ENCODE peak calls at places on chromosomes 5 and 9, in ten cellular contexts. One of them, this sample, is unnamed.
A peak's percentile ranks its signal among the peaks of the same experiment; 100 is the strongest.

GRCh38 chr5:14351086-14351661 is 208.0 kb downstream of the TRIO start:
- DNase-seq in heart left ventricle: no peak
- DNase-seq in fibroblast of lung: no peak
- DNase-seq in cardiac muscle cell: no peak
- DNase-seq in tibial artery: no peak
- DNase-seq in H9: no peak
- DNase-seq in HCT116: no peak
- DNase-seq in esophagus squamous epithelium: no peak
- DNase-seq in A673: no peak
- DNase-seq in transverse colon: no peak
- DNase-seq in this sample: no peak

GRCh38 chr5:5658226-5658625 is 235.7 kb downstream of the ICE1 start:
- DNase-seq in transverse colon: peak; percentile 16
- DNase-seq in esophagus squamous epithelium: no peak
- DNase-seq in heart left ventricle: peak; percentile 74
- DNase-seq in cardiac muscle cell: peak; percentile 77
- DNase-seq in fibroblast of lung: peak; percentile 44
- DNase-seq in tibial artery: peak; percentile 86
- DNase-seq in A673: no peak
- DNase-seq in HCT116: no peak
- DNase-seq in H9: no peak
- DNase-seq in this sample: no peak

GRCh38 chr5:110159202-110159601 is 469.5 kb downstream of the MAN2A1 start:
- DNase-seq in transverse colon: no peak
- DNase-seq in HCT116: no peak
- DNase-seq in heart left ventricle: no peak
- DNase-seq in H9: no peak
- DNase-seq in fibroblast of lung: peak; percentile 78
- DNase-seq in A673: no peak
- DNase-seq in esophagus squamous epithelium: no peak
- DNase-seq in cardiac muscle cell: peak; percentile 38
- DNase-seq in tibial artery: no peak
- DNase-seq in this sample: peak; percentile 58

GRCh38 chr5:88384901-88385300 is 116.3 kb upstream of the TMEM161B start:
- DNase-seq in esophagus squamous epithelium: no peak
- DNase-seq in H9: no peak
- DNase-seq in HCT116: no peak
- DNase-seq in tibial artery: no peak
- DNase-seq in fibroblast of lung: no peak
- DNase-seq in heart left ventricle: no peak
- DNase-seq in cardiac muscle cell: no peak
- DNase-seq in A673: no peak
- DNase-seq in transverse colon: no peak
- DNase-seq in this sample: no peak

GRCh38 chr5:153670081-153670480 is 179.6 kb downstream of the GRIA1 start:
- DNase-seq in A673: no peak
- DNase-seq in fibroblast of lung: no peak
- DNase-seq in heart left ventricle: no peak
- DNase-seq in cardiac muscle cell: no peak
- DNase-seq in esophagus squamous epithelium: no peak
- DNase-seq in transverse colon: no peak
- DNase-seq in HCT116: no peak
- DNase-seq in H9: no peak
- DNase-seq in tibial artery: no peak
- DNase-seq in this sample: peak; percentile 71

GRCh38 chr5:110306650-110307049 is 419.8 kb downstream of the TMEM232 start:
- DNase-seq in A673: no peak
- DNase-seq in esophagus squamous epithelium: no peak
- DNase-seq in cardiac muscle cell: no peak
- DNase-seq in transverse colon: no peak
- DNase-seq in fibroblast of lung: no peak
- DNase-seq in H9: no peak
- DNase-seq in tibial artery: no peak
- DNase-seq in heart left ventricle: no peak
- DNase-seq in HCT116: no peak
- DNase-seq in this sample: no peak

GRCh38 chr5:71013575-71013974 is 11.6 kb downstream of the NAIP start:
- DNase-seq in esophagus squamous epithelium: no peak
- DNase-seq in tibial artery: no peak
- DNase-seq in heart left ventricle: no peak
- DNase-seq in H9: peak; percentile 50
- DNase-seq in fibroblast of lung: no peak
- DNase-seq in cardiac muscle cell: no peak
- DNase-seq in A673: peak; percentile 7
- DNase-seq in transverse colon: no peak
- DNase-seq in HCT116: no peak
- DNase-seq in this sample: no peak

GRCh38 chr9:71162136-71162535 is 40.7 kb upstream of the TRPM3 start:
- DNase-seq in fibroblast of lung: no peak
- DNase-seq in heart left ventricle: no peak
- DNase-seq in transverse colon: no peak
- DNase-seq in tibial artery: no peak
- DNase-seq in H9: no peak
- DNase-seq in HCT116: no peak
- DNase-seq in cardiac muscle cell: no peak
- DNase-seq in esophagus squamous epithelium: no peak
- DNase-seq in A673: no peak
- DNase-seq in this sample: no peak

GRCh38 chr5:24232929-24233328 is 411.8 kb downstream of the CDH10 start:
- DNase-seq in transverse colon: no peak
- DNase-seq in cardiac muscle cell: no peak
- DNase-seq in heart left ventricle: no peak
- DNase-seq in tibial artery: no peak
- DNase-seq in H9: no peak
- DNase-seq in fibroblast of lung: no peak
- DNase-seq in esophagus squamous epithelium: no peak
- DNase-seq in A673: peak; percentile 46
- DNase-seq in HCT116: no peak
- DNase-seq in this sample: no peak
- TF ChIP-seq CTCF in transverse colon: no peak
- TF ChIP-seq CTCF in cardiac muscle cell: no peak
- TF ChIP-seq CTCF in heart left ventricle: no peak
- TF ChIP-seq CTCF in tibial artery: no peak
- TF ChIP-seq CTCF in H9: no peak
- TF ChIP-seq CTCF in fibroblast of lung: no peak
- TF ChIP-seq CTCF in esophagus squamous epithelium: no peak
- TF ChIP-seq CTCF in A673: peak; percentile 67
- TF ChIP-seq CTCF in HCT116: no peak
- TF ChIP-seq CTCF in this sample: peak; percentile 39

GRCh38 chr9:121735065-121735791 is 83.8 kb downstream of the DAB2IP start:
- DNase-seq in cardiac muscle cell: peak; percentile 65
- DNase-seq in H9: peak; percentile 89
- DNase-seq in esophagus squamous epithelium: no peak
- DNase-seq in HCT116: no peak
- DNase-seq in A673: peak; percentile 66
- DNase-seq in transverse colon: peak; percentile 58
- DNase-seq in heart left ventricle: no peak
- DNase-seq in tibial artery: no peak
- DNase-seq in fibroblast of lung: peak; percentile 72
- DNase-seq in this sample: peak; percentile 70
- H3K27me3 ChIP-seq in cardiac muscle cell: no peaks in the 10 kb centered on the region
- H3K27me3 ChIP-seq in H9: no peaks in the 10 kb centered on the region
- H3K27me3 ChIP-seq in esophagus squamous epithelium: no peaks in the 10 kb centered on the region
- H3K27me3 ChIP-seq in HCT116: no peaks in the 10 kb centered on the region
- H3K27me3 ChIP-seq in A673: no peaks in the 10 kb centered on the region
- H3K27me3 ChIP-seq in transverse colon: no peaks in the 10 kb centered on the region
- H3K27me3 ChIP-seq in heart left ventricle: no peaks in the 10 kb centered on the region
- H3K27me3 ChIP-seq in tibial artery: no peaks in the 10 kb centered on the region
- H3K27me3 ChIP-seq in fibroblast of lung: no peaks in the 10 kb centered on the region
- H3K27me3 ChIP-seq in this sample: no peaks in the 10 kb centered on the region

DNA sequence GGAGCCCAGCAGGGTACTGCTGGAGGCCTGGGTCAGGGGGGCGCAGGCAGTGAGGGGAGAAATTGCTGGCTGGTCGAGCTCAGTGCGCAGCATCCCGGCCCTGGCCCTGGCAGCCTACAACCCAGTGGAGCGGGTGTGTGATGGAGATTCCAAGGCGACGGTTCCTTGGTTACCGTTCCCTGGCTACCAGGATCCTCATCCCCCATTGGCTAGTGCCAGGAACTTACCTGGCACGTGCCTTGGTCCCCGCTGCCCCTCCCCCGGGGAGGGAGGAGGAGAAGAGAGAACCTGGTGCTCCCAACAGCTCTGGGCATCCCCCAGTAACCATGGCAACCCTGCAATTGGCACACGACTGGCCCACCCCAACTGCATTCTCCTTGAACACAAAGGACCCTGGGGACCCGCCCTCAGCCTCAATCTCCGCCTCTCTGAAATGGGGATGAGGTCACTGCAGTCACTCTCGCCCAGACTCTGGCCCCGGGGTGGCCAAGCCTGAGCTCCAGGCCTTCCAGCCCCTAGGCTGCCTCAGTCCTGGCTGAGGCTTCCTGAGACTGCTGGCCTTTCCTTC is 4.3 kb downstream of the DBN1 start:
- DNase-seq in cardiac muscle cell: no peak
- DNase-seq in esophagus squamous epithelium: no peak
- DNase-seq in HCT116: no peak
- DNase-seq in tibial artery: no peak
- DNase-seq in fibroblast of lung: peak; percentile 41
- DNase-seq in H9: peak; percentile 81
- DNase-seq in A673: no peak
- DNase-seq in heart left ventricle: no peak
- DNase-seq in transverse colon: no peak
- DNase-seq in this sample: no peak
- H3K27ac ChIP-seq in cardiac muscle cell: no peak overlapping the region
- H3K27ac ChIP-seq in esophagus squamous epithelium: peak overlapping the region; percentile 91
- H3K27ac ChIP-seq in HCT116: no peak overlapping the region
- H3K27ac ChIP-seq in tibial artery: no peak overlapping the region
- H3K27ac ChIP-seq in fibroblast of lung: peak overlapping the region; percentile 82
- H3K27ac ChIP-seq in H9: no peak overlapping the region
- H3K27ac ChIP-seq in A673: no peak overlapping the region
- H3K27ac ChIP-seq in heart left ventricle: peak overlapping the region; percentile 56
- H3K27ac ChIP-seq in transverse colon: no peak overlapping the region
- H3K27ac ChIP-seq in this sample: no peak overlapping the region

GRCh38 chr5:143405063-143405746 is 1.7 kb upstream of the NR3C1 start:
- DNase-seq in HCT116: no peak
- DNase-seq in tibial artery: peak; percentile 91
- DNase-seq in A673: peak; percentile 91
- DNase-seq in heart left ventricle: peak; percentile 90
- DNase-seq in fibroblast of lung: peak; percentile 80
- DNase-seq in H9: peak; percentile 78
- DNase-seq in esophagus squamous epithelium: peak; percentile 62
- DNase-seq in cardiac muscle cell: peak; percentile 91
- DNase-seq in transverse colon: peak; percentile 87
- DNase-seq in this sample: peak; percentile 62
- TF ChIP-seq CTCF in HCT116: no peak
- TF ChIP-seq CTCF in tibial artery: no peak
- TF ChIP-seq CTCF in A673: no peak
- TF ChIP-seq CTCF in heart left ventricle: no peak
- TF ChIP-seq CTCF in fibroblast of lung: peak; percentile 18
- TF ChIP-seq CTCF in H9: no peak
- TF ChIP-seq CTCF in esophagus squamous epithelium: no peak
- TF ChIP-seq CTCF in cardiac muscle cell: no peak
- TF ChIP-seq CTCF in transverse colon: no peak
- TF ChIP-seq CTCF in this sample: no peak

GRCh38 chr5:176616520-176616919 is 6.6 kb upstream of the GPRIN1 start:
- DNase-seq in fibroblast of lung: no peak
- DNase-seq in heart left ventricle: no peak
- DNase-seq in HCT116: no peak
- DNase-seq in H9: no peak
- DNase-seq in transverse colon: no peak
- DNase-seq in A673: no peak
- DNase-seq in cardiac muscle cell: no peak
- DNase-seq in esophagus squamous epithelium: no peak
- DNase-seq in tibial artery: no peak
- DNase-seq in this sample: no peak
- H3K27me3 ChIP-seq in fibroblast of lung: peaks cover 13% of the 10 kb centered on the region
- H3K27me3 ChIP-seq in heart left ventricle: peaks cover 46% of the 10 kb centered on the region
- H3K27me3 ChIP-seq in HCT116: no peaks in the 10 kb centered on the region
- H3K27me3 ChIP-seq in H9: peaks cover 2% of the 10 kb centered on the region
- H3K27me3 ChIP-seq in transverse colon: peaks cover 72% of the 10 kb centered on the region
- H3K27me3 ChIP-seq in A673: peaks cover 21% of the 10 kb centered on the region
- H3K27me3 ChIP-seq in cardiac muscle cell: peaks cover 20% of the 10 kb centered on the region
- H3K27me3 ChIP-seq in esophagus squamous epithelium: peaks cover 27% of the 10 kb centered on the region
- H3K27me3 ChIP-seq in tibial artery: peaks cover 3% of the 10 kb centered on the region
- H3K27me3 ChIP-seq in this sample: peaks cover 15% of the 10 kb centered on the region

GRCh38 chr9:115606851-115607250 is 488.9 kb upstream of the TNC start:
- DNase-seq in fibroblast of lung: no peak
- DNase-seq in A673: no peak
- DNase-seq in H9: no peak
- DNase-seq in cardiac muscle cell: peak; percentile 33
- DNase-seq in esophagus squamous epithelium: no peak
- DNase-seq in HCT116: no peak
- DNase-seq in tibial artery: no peak
- DNase-seq in heart left ventricle: no peak
- DNase-seq in transverse colon: no peak
- DNase-seq in this sample: no peak

GRCh38 chr9:115601456-115601855 is 483.5 kb upstream of the TNC start:
- DNase-seq in tibial artery: no peak
- DNase-seq in A673: no peak
- DNase-seq in H9: no peak
- DNase-seq in esophagus squamous epithelium: no peak
- DNase-seq in transverse colon: no peak
- DNase-seq in HCT116: no peak
- DNase-seq in cardiac muscle cell: no peak
- DNase-seq in heart left ventricle: no peak
- DNase-seq in fibroblast of lung: peak; percentile 42
- DNase-seq in this sample: no peak

DNA sequence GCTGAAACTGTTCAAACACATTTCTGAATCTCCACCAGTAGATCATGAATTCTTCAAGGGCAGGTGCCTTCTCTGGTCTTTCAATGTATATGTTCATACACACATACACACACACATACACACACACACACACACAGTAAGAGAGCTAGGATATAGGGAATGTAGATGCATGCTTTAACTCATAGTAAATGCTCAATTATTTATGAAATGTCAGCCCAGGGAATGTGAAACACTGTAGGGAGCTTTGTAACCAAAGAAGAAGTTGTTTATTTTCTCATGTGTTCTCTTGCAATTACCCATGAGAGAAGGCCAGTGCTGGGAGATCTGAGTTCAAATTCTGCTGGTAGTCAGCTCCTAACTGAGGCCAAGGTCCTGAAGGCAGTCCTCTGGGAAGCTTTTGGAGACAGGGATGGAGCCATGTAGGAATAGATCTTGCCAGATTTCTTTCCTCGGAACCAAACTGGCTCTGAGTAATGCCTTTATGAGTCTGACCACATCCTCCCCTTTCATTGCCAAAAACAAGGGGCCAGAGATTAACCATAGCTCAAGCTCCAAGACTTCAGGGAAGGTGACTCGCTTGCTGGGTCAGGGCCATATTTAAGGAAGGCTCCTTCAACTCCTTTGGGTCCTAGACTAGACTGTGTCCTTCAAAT is 487.0 kb upstream of the TNC start:
- DNase-seq in A673: no peak
- DNase-seq in esophagus squamous epithelium: no peak
- DNase-seq in H9: no peak
- DNase-seq in HCT116: no peak
- DNase-seq in cardiac muscle cell: peak; percentile 82
- DNase-seq in transverse colon: no peak
- DNase-seq in tibial artery: no peak
- DNase-seq in fibroblast of lung: peak; percentile 97
- DNase-seq in heart left ventricle: peak; percentile 30
- DNase-seq in this sample: peak; percentile 91
- H3K27ac ChIP-seq in A673: no peak overlapping the region
- H3K27ac ChIP-seq in esophagus squamous epithelium: no peak overlapping the region
- H3K27ac ChIP-seq in H9: no peak overlapping the region
- H3K27ac ChIP-seq in HCT116: no peak overlapping the region
- H3K27ac ChIP-seq in cardiac muscle cell: no peak overlapping the region
- H3K27ac ChIP-seq in transverse colon: no peak overlapping the region
- H3K27ac ChIP-seq in tibial artery: no peak overlapping the region
- H3K27ac ChIP-seq in fibroblast of lung: peak overlapping the region; percentile 72
- H3K27ac ChIP-seq in heart left ventricle: no peak overlapping the region
- H3K27ac ChIP-seq in this sample: no peak overlapping the region